ENCODE peak calls at places on chromosomes 4 and X, in seven cellular contexts. T, N, J, Q, F, G and K are unnamed samples. For H3K9me3, the result is how much of the 10 kb centered on the place peaks cover.

GRCh38 chr4:64385177-64385549 is 24.1 kb downstream of the TECRL start:
- DNase-seq in J (no peak), F (no peak), G (no peak), Q (no peak), T (peak), N (no peak), K (no peak)

GRCh38 chr4:122576261-122577188 is 44.3 kb downstream of the IL21 start:
- DNase-seq in T (no peak), Q (no peak), J (peak), F (peak), N (no peak), G (no peak), K (no peak)

GRCh38 chr4:57051524-57051923 is 58.7 kb downstream of the IGFBP7 start:
- DNase-seq in G (no peak), F (no peak), J (no peak), N (no peak), T (no peak), Q (no peak), K (no peak)

GRCh38 chr4:24130637-24131036 is 240.8 kb upstream of the PPARGC1A start:
- DNase-seq in G (no peak), F (no peak), N (no peak), T (no peak), Q (no peak), J (no peak), K (no peak)

GRCh38 chrX:20829665-20830481 is 544.3 kb upstream of the CNKSR2 start:
- DNase-seq in J (peak), G (no peak), Q (no peak), F (no peak), N (no peak), T (no peak), K (no peak)

GRCh38 chr4:88771883-88772450 is 74.3 kb upstream of the NAP1L5 start:
- DNase-seq in F (no peak), N (no peak), G (no peak), T (no peak), Q (no peak), J (no peak), K (no peak)

GRCh38 chrX:26649534-26649933 is 433.6 kb downstream of the MAGEB5 start:
- DNase-seq in G (no peak), J (peak), Q (no peak), T (no peak), F (peak), N (no peak), K (no peak)

GRCh38 chr4:40482985-40483647 is 146.5 kb downstream of the RBM47 start:
- DNase-seq in Q (no peak), J (no peak), F (no peak), T (no peak), N (no peak), G (no peak), K (peak)

GRCh38 chrX:68440940-68441339 is 7.6 kb upstream of the OPHN1 start:
- DNase-seq in J (no peak), N (peak), G (peak), T (no peak), F (peak), Q (peak), K (peak)

GRCh38 chrX:110588853-110589252 is 206.8 kb downstream of the CHRDL1 start:
- DNase-seq in G (no peak), N (no peak), F (no peak), J (no peak), T (no peak), Q (peak), K (no peak)

GRCh38 chrX:54891573-54891972 is 29.1 kb upstream of the TRO start:
- DNase-seq in G (no peak), T (no peak), J (peak), F (peak), N (no peak), Q (peak), K (no peak)

GRCh38 chr4:121720109-121720508 is 23.3 kb upstream of the ANXA5 start:
- DNase-seq in T (no peak), N (no peak), J (no peak), F (no peak), G (no peak), Q (no peak), K (no peak)

DNA sequence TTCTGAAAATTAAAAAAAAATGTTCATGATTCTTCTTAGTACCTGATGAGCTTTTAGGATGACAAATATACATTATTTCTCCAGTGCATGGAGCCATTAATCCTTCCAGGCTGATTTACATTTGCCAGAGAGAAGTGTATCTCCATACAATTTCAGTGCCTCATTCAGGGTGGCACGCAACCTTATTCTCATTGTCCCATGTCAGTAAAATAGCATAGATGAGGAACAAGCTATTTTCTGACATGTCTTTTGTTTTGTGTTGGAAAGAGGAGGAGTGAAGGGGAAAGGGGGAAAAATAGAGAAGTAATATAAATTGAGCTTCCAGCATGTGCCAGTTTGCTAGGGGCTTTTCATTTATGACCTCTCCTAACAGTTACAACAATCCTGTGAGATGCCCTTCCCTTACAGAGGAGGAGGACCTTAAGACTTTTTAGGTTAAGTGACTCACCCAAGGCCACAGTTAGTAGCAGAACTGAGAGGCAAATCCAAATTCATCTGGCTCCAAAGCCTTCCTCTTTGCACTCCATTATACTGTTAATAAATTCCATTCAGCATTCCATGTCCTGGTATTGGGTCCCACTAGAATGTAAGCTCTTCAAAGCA is 274.8 kb upstream of the GPC4 start:
- DNase-seq in Q (no peak), G (no peak), J (no peak), F (no peak), N (no peak), T (no peak), K (no peak)
- TF ChIP-seq CTCF in Q (no peak), G (no peak), J (no peak), F (no peak), N (no peak), T (no peak), K (no peak)

GRCh38 chrX:154397888-154398667 is at the start of gene RPL10:
- DNase-seq in G (peak), F (peak), Q (peak), N (peak), T (peak), J (peak), K (peak)
- TF ChIP-seq POLR2A in G (peak), F (peak), Q (peak), N (peak), T (peak), J (peak), K (peak)

GRCh38 chr4:186030795-186031194 is 38.2 kb upstream of the TLR3 start:
- DNase-seq in Q (no peak), T (no peak), G (no peak), N (no peak), J (no peak), F (no peak), K (no peak)
- H3K9me3 ChIP-seq in Q (under half), T (under half), G (under half), N (under half), J (under half), F (under half), K (under half)

GRCh38 chr4:10186228-10187214 is 69.9 kb upstream of the WDR1 start:
- DNase-seq in J (no peak), Q (no peak), T (no peak), N (no peak), F (no peak), G (no peak), K (no peak)
- TF ChIP-seq CTCF in J (no peak), Q (no peak), T (no peak), N (no peak), F (no peak), G (no peak), K (no peak)

GRCh38 chr4:140523370-140523856 is 555 bp upstream of the ELMOD2 start:
- DNase-seq in G (no peak), Q (no peak), F (no peak), J (no peak), T (no peak), N (no peak), K (no peak)

GRCh38 chr4:140529434-140529833 is 5.5 kb downstream of the ELMOD2 start:
- DNase-seq in G (no peak), F (no peak), N (no peak), T (no peak), Q (no peak), J (no peak), K (peak)

GRCh38 chr4:140523857-140524742 is at the start of gene ELMOD2:
- DNase-seq in G (peak), J (peak), F (peak), T (peak), Q (peak), N (peak), K (peak)
- TF ChIP-seq POLR2A in G (no peak), J (peak), F (peak), T (peak), Q (peak), N (no peak), K (peak)

GRCh38 chr4:7342223-7342576 is 92.5 kb downstream of the PSAPL1 start:
- DNase-seq in J (no peak), N (no peak), T (peak), F (no peak), G (no peak), Q (no peak), K (no peak)

GRCh38 chr4:7343950-7344349 is 90.8 kb downstream of the PSAPL1 start:
- DNase-seq in Q (no peak), G (no peak), F (no peak), J (no peak), T (no peak), N (no peak), K (no peak)

GRCh38 chr4:7342581-7343352 is 92.0 kb downstream of the PSAPL1 start:
- DNase-seq in F (no peak), T (peak), G (no peak), Q (no peak), N (no peak), J (no peak), K (no peak)

GRCh38 chr4:7344650-7345049 is 90.1 kb downstream of the PSAPL1 start:
- DNase-seq in T (no peak), F (no peak), Q (no peak), G (no peak), J (no peak), N (no peak), K (no peak)

DNA sequence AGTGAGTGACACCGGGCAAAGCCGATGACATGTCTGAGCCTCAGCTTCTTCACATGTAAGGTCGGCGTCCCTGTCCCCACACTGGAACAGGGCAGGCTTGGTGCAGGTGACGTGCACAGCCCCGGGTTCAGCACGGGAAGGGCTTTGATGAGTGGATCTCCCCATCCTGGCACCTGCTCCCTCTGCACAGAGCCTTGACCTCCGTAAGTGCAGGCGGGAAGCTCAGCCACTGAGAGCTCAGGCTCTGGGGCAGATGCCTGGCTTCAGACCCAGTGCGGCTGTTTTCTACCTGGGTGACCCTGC is 91.4 kb downstream of the PSAPL1 start:
- DNase-seq in T (no peak), G (no peak), J (no peak), F (no peak), Q (no peak), N (no peak), K (no peak)
- H3K9me3 ChIP-seq in T (under half), G (under half), J (under half), F (under half), Q (under half), N (under half), K (under half)

GRCh38 chrX:16665089-16665488 is 15.1 kb downstream of the S100G start:
- DNase-seq in J (no peak), F (peak), N (no peak), Q (no peak), G (no peak), T (no peak), K (no peak)

GRCh38 chrX:16666541-16666940 is 16.6 kb downstream of the S100G start:
- DNase-seq in J (no peak), N (no peak), Q (no peak), F (peak), G (no peak), T (no peak), K (peak)

DNA sequence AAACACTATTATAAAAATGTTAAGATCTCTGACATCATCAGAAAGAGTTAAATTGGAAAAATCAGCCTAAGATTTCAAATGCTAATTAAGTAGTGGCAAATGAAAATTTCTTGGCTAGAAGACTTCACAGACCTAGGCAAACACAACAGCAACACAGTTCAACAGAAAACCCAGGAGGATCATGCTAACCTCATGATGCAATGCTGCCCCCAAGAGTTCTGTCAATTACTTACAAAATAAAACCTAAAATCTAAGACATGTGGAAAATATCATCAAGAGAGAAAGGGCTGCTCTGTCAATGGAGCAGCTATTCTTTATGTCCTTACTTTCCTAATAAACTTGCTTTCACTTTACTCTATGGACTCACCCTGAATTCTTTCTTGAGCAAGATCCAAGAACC is 21.0 kb downstream of the S100G start:
- DNase-seq in Q (no peak), F (peak), T (no peak), N (no peak), J (peak), G (no peak), K (no peak)
- TF ChIP-seq CTCF in Q (peak), F (peak), T (peak), N (peak), J (peak), G (no peak), K (peak)

GRCh38 chr4:139015269-139015947 is at the start of gene NOCT:
- DNase-seq in N (peak), Q (peak), J (peak), F (peak), G (peak), T (peak), K (peak)

GRCh38 chr4:139018501-139018900 is 2.9 kb downstream of the NOCT start:
- DNase-seq in J (no peak), T (no peak), G (no peak), N (no peak), F (peak), Q (no peak), K (no peak)

GRCh38 chr4:139017861-139018260 is 2.3 kb downstream of the NOCT start:
- DNase-seq in T (no peak), G (no peak), J (no peak), F (no peak), Q (no peak), N (no peak), K (no peak)

GRCh38 chr4:139014391-139015268 is 951 bp upstream of the NOCT start:
- DNase-seq in G (no peak), T (no peak), J (peak), Q (peak), F (peak), N (no peak), K (no peak)

GRCh38 chr4:139015948-139016451 is 419 bp downstream of the NOCT start:
- DNase-seq in Q (peak), G (no peak), N (no peak), T (peak), F (peak), J (no peak), K (peak)
- TF ChIP-seq POLR2A in Q (no peak), G (no peak), N (no peak), T (peak), F (no peak), J (no peak), K (no peak)

DNA sequence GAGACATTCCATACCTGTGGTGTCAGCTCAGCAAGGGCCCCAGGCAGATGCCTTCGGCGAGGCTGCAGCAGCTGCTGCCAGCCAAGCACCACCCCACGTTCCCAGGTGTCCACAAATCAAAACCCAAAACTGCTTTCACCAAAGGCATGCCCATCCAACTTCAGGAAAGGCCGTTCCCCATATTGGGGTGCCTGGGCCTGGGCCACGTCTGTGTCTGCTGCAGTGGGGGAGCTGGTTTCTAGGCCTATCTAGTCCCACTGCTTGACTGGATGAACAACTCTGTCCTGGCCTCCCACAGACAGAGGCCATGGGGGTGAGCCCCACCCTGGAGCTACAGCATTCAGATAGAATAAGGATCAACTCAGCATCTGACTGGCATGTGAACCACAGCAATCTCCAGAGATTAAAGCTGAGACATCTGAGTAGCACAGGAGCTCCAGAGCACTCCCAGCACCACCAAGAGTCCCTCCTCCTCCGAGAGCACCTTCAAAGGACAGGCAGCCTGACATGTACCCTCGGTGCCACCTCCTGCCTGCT is 37.0 kb downstream of the NAT8L start:
- DNase-seq in Q (no peak), J (no peak), N (no peak), F (no peak), T (no peak), G (no peak), K (no peak)
- H3K9me3 ChIP-seq in Q (under half), J (under half), N (under half), F (under half), T (under half), G (under half), K (under half)